ENCODE peak calls at places on chromosomes 4 and X, in six cellular contexts. D is substantia nigra; V is GM23248; Q is stimulated activated CD4-positive, alpha-beta T cell treated with anti-CD3 and anti-CD28 coated beads, Interleukin-1b, Interleukin-23, amount 100 ng/mL, for 24 hours; K is adrenal gland; X is HCEC 1CT. T is an unnamed sample.

GRCh38 chr4:1496116-1496642 is 89.9 kb upstream of the NKX1-1 start:
- DNase-seq in D (no peak), Q (no peak), K (no peak), V (no peak), X (no peak), T (no peak)

GRCh38 chr4:69995526-69996016 is at the start of gene STATH:
- DNase-seq in K (no peak), X (no peak), Q (no peak), D (no peak), V (no peak), T (no peak)

GRCh38 chr4:29009908-29010307 is 1710.3 kb upstream of the PCDH7 start:
- DNase-seq in V (no peak), K (no peak), Q (no peak), X (no peak), D (no peak), T (no peak)

GRCh38 chr4:158015241-158015640 is 157.6 kb downstream of the GASK1B start:
- DNase-seq in X (peak), D (no peak), V (peak), Q (no peak), K (no peak), T (no peak)

GRCh38 chr4:7806724-7807123 is 132.9 kb downstream of the AFAP1 start:
- DNase-seq in X (no peak), V (no peak), K (no peak), D (no peak), Q (no peak), T (no peak)

GRCh38 chr4:152575533-152575932 is 39.6 kb upstream of the FBXW7 start:
- DNase-seq in V (no peak), K (no peak), D (no peak), Q (no peak), X (no peak), T (no peak)

GRCh38 chrX:28880136-28880535 is 292.9 kb downstream of the IL1RAPL1 start:
- DNase-seq in D (no peak), K (no peak), V (no peak), X (no peak), Q (no peak), T (no peak)

GRCh38 chr4:139514382-139515059 is 41.5 kb downstream of the SETD7 start:
- DNase-seq in V (no peak), X (no peak), K (no peak), Q (no peak), D (no peak), T (no peak)

GRCh38 chr4:15398001-15398400 is 29.8 kb upstream of the C1QTNF7 start:
- DNase-seq in X (no peak), D (no peak), K (no peak), V (peak), Q (no peak), T (no peak)

GRCh38 chr4:48093949-48094550 is 40.0 kb downstream of the TXK start:
- DNase-seq in Q (peak), V (no peak), K (peak), D (no peak), X (peak), T (no peak)

GRCh38 chr4:169179609-169180526 is 90.9 kb downstream of the SH3RF1 start:
- DNase-seq in X (no peak), D (no peak), K (no peak), Q (no peak), V (peak), T (no peak)

GRCh38 chr4:7774301-7775019 is 165.2 kb downstream of the AFAP1 start:
- DNase-seq in X (no peak), Q (no peak), D (no peak), V (no peak), K (no peak), T (no peak)

GRCh38 chr4:81609844-81610243 is 138.1 kb upstream of the RASGEF1B start:
- DNase-seq in Q (no peak), D (no peak), V (no peak), X (no peak), K (no peak), T (no peak)

GRCh38 chrX:13569479-13570244 is at the start of gene EGFL6:
- DNase-seq in X (no peak), Q (no peak), D (no peak), K (no peak), V (no peak), T (no peak)

T was measured in D721Med.